ENCODE peak calls at places on chromosomes 11 and 22, in six cellular contexts. A is neural crest cell; S is GM10248; W is amygdala; H is HTR-8/SVneo; U is stimulated activated CD4-positive, alpha-beta T cell treated with anti-CD3 and anti-CD28 coated beads, Interleukin-1b, Interleukin-23, amount 100 ng/mL, for 1 hour. L is an unnamed sample.

GRCh38 chr11:104529916-104530315 is 366.0 kb upstream of the PDGFD start:
- DNase-seq in A (no peak), S (no peak), W (no peak), H (no peak), U (no peak), L (no peak)

GRCh38 chr11:62705401-62705800 is 1.8 kb downstream of the BSCL2 start:
- DNase-seq in A (no peak), S (no peak), W (no peak), H (no peak), U (no peak), L (no peak)

GRCh38 chr22:23222875-23223565 is 42.7 kb downstream of the BCR start:
- DNase-seq in A (no peak), S (no peak), W (no peak), H (no peak), U (no peak), L (no peak)

GRCh38 chr11:86151188-86152005 is 82.5 kb upstream of the PICALM start:
- DNase-seq in A (no peak), S (no peak), W (peak; percentile 61), H (no peak), U (no peak), L (no peak)

GRCh38 chr11:107591446-107592236 is 694 bp downstream of the ELMOD1 start:
- DNase-seq in A (peak; percentile 27), S (peak; percentile 29), W (no peak), H (peak; percentile 15), U (no peak), L (no peak)

GRCh38 chr11:47161134-47161854 is 15.4 kb downstream of the ARFGAP2 start:
- DNase-seq in A (peak; percentile 70), S (peak; percentile 83), W (no peak), H (peak; percentile 84), U (peak; percentile 31), L (peak; percentile 17)

GRCh38 chr22:46842606-46843005 is 80.2 kb downstream of the TBC1D22A start:
- DNase-seq in A (no peak), S (no peak), W (no peak), H (no peak), U (no peak), L (no peak)

GRCh38 chr22:36106910-36107309 is 53.6 kb downstream of the APOL3 start:
- DNase-seq in A (no peak), S (no peak), W (no peak), H (no peak), U (no peak), L (no peak)

GRCh38 chr11:46977940-46978595 is 41.5 kb downstream of the CSTPP1 start:
- DNase-seq in A (no peak), S (no peak), W (no peak), H (no peak), U (no peak), L (no peak)

GRCh38 chr11:17828311-17828751 is 93.8 kb downstream of the KCNC1 start:
- DNase-seq in A (no peak), S (no peak), W (no peak), H (no peak), U (no peak), L (no peak)

GRCh38 chr11:81772161-81772560 is 961.5 kb downstream of the FAM181B start:
- DNase-seq in A (no peak), S (no peak), W (no peak), H (no peak), U (no peak), L (no peak)

GRCh38 chr22:31616315-31616980 is 45.6 kb downstream of the PISD start:
- DNase-seq in A (no peak), S (peak; percentile 75), W (no peak), H (no peak), U (no peak), L (no peak)

GRCh38 chr22:19724927-19725661 is 1.8 kb downstream of the GP1BB start:
- DNase-seq in A (no peak), S (no peak), W (no peak), H (no peak), U (no peak), L (no peak)

GRCh38 chr11:62614275-62614674 is 1.2 kb downstream of the ROM1 start:
- DNase-seq in A (no peak), S (no peak), W (no peak), H (no peak), U (no peak), L (no peak)

GRCh38 chr11:130652671-130653335 is 204.4 kb downstream of the ADAMTS15 start:
- DNase-seq in A (no peak), S (no peak), W (no peak), H (no peak), U (no peak), L (no peak)

GRCh38 chr11:118084247-118084646 is 2.5 kb downstream of the SMIM35 start:
- DNase-seq in A (no peak), S (no peak), W (no peak), H (no peak), U (no peak), L (no peak)

GRCh38 chr11:32334822-32335221 is 100.5 kb downstream of the WT1 start:
- DNase-seq in A (no peak), S (no peak), W (no peak), H (no peak), U (no peak), L (no peak)

GRCh38 chr11:83566948-83567347 is 280.8 kb upstream of the CCDC90B start:
- DNase-seq in A (no peak), S (no peak), W (no peak), H (no peak), U (no peak), L (peak; percentile 35)

GRCh38 chr11:331332-332060 is 10.8 kb upstream of the IFITM3 start:
- DNase-seq in A (no peak), S (no peak), W (no peak), H (no peak), U (no peak), L (no peak)

GRCh38 chr11:5922749-5923426 is 19.2 kb upstream of the OR56A3 start:
- DNase-seq in A (no peak), S (no peak), W (no peak), H (no peak), U (no peak), L (no peak)

GRCh38 chr22:50274311-50274710 is 4.1 kb upstream of the MAPK11 start:
- DNase-seq in A (no peak), S (peak; percentile 64), W (no peak), H (no peak), U (peak; percentile 27), L (peak; percentile 22)

GRCh38 chr11:57778318-57779037 is 16.9 kb downstream of the CTNND1 start:
- DNase-seq in A (peak; percentile 51), S (no peak), W (peak; percentile 39), H (peak; percentile 90), U (no peak), L (peak; percentile 81)

GRCh38 chr11:83284501-83285051 is 1.6 kb downstream of the CCDC90B start:
- DNase-seq in A (no peak), S (no peak), W (no peak), H (no peak), U (no peak), L (no peak)

GRCh38 chr11:64894812-64895452 is 16.5 kb upstream of the EHD1 start:
- DNase-seq in A (no peak), S (no peak), W (no peak), H (no peak), U (no peak), L (no peak)

GRCh38 chr11:65014146-65014960 is at the start of gene ARL2:
- DNase-seq in A (no peak), S (peak; percentile 92), W (peak; percentile 58), H (no peak), U (peak; percentile 62), L (peak; percentile 64)

GRCh38 chr11:12179019-12179418 is 68.6 kb downstream of the MICAL2 start:
- DNase-seq in A (no peak), S (no peak), W (no peak), H (no peak), U (no peak), L (no peak)

GRCh38 chr11:112499153-112499907 is 238.7 kb upstream of the PLET1 start:
- DNase-seq in A (no peak), S (no peak), W (no peak), H (no peak), U (no peak), L (no peak)

GRCh38 chr11:6635082-6635932 is 16.1 kb upstream of the TPP1 start:
- DNase-seq in A (peak; percentile 39), S (no peak), W (no peak), H (peak; percentile 22), U (no peak), L (no peak)

GRCh38 chr11:4098026-4098621 is 3.5 kb downstream of the RRM1 start:
- DNase-seq in A (no peak), S (no peak), W (no peak), H (no peak), U (no peak), L (no peak)

GRCh38 chr11:45652781-45653180 is 12.6 kb downstream of the CHST1 start:
- DNase-seq in A (no peak), S (no peak), W (no peak), H (no peak), U (no peak), L (no peak)